ENCODE peak calls at places on chromosomes 3 and 15, in seven cellular contexts. V is H9, T is heart left ventricle, J is GM23338, S is heart right ventricle, D is dorsolateral prefrontal cortex, Q is SK-N-SH. N is an unnamed sample.

GRCh38 chr15:52765779-52766178 is 24.4 kb downstream of the ONECUT1 start:
- DNase-seq in V (no peak), S (no peak), J (peak), Q (no peak), T (no peak), D (no peak), N (no peak)

GRCh38 chr3:9500108-9501050 is 53.2 kb downstream of the LHFPL4 start:
- DNase-seq in S (peak), Q (peak), D (no peak), V (peak), J (peak), T (peak), N (peak)

GRCh38 chr3:186241910-186242821 is 119.9 kb downstream of the DGKG start:
- DNase-seq in D (peak), V (peak), Q (peak), S (peak), J (peak), T (peak), N (peak)

GRCh38 chr3:121757087-121757811 is 7.7 kb upstream of the GOLGB1 start:
- DNase-seq in T (peak), S (no peak), Q (no peak), J (no peak), V (no peak), D (no peak), N (no peak)

GRCh38 chr3:186132487-186132886 is 23.6 kb upstream of the ETV5 start:
- DNase-seq in J (no peak), T (no peak), V (no peak), S (no peak), D (no peak), Q (no peak), N (no peak)

GRCh38 chr3:139934557-139935070 is 371 bp upstream of the CLSTN2 start:
- DNase-seq in J (peak), D (peak), V (peak), Q (peak), T (peak), S (peak), N (no peak)

GRCh38 chr15:66024998-66025397 is 155.7 kb downstream of the RAB11A start:
- DNase-seq in J (no peak), T (no peak), D (no peak), V (no peak), Q (peak), S (no peak), N (peak)

GRCh38 chr3:52498134-52499054 is 3.3 kb downstream of the STAB1 start:
- DNase-seq in Q (no peak), V (no peak), T (peak), J (no peak), S (peak), D (peak), N (no peak)

GRCh38 chr15:81547517-81548132 is 173.6 kb upstream of the TMC3 start:
- DNase-seq in V (no peak), D (no peak), T (no peak), S (no peak), Q (no peak), J (no peak), N (no peak)

GRCh38 chr3:125054436-125055164 is 1.2 kb downstream of the HEG1 start:
- DNase-seq in Q (peak), V (no peak), S (no peak), J (peak), D (no peak), T (no peak), N (peak)

GRCh38 chr3:54897028-54897711 is 30.7 kb downstream of the LRTM1 start:
- DNase-seq in S (no peak), T (no peak), J (no peak), Q (no peak), D (no peak), V (no peak), N (no peak)

GRCh38 chr3:146803746-146804145 is 198.6 kb upstream of the PLSCR5 start:
- DNase-seq in D (no peak), S (no peak), V (no peak), J (peak), T (no peak), Q (no peak), N (no peak)

GRCh38 chr3:50210176-50210509 is 5.1 kb downstream of the SLC38A3 start:
- DNase-seq in T (no peak), V (no peak), J (no peak), S (no peak), D (no peak), Q (no peak), N (no peak)

GRCh38 chr3:50204804-50205718 is at the start of gene SLC38A3:
- DNase-seq in D (no peak), J (peak), T (peak), S (peak), V (peak), Q (peak), N (no peak)

GRCh38 chr3:50205719-50206276 is 727 bp downstream of the SLC38A3 start:
- DNase-seq in J (peak), D (no peak), S (peak), V (peak), Q (peak), T (no peak), N (no peak)

GRCh38 chr3:50208677-50209344 is 3.7 kb downstream of the SLC38A3 start:
- DNase-seq in J (no peak), Q (no peak), D (no peak), S (no peak), V (no peak), T (no peak), N (no peak)

GRCh38 chr3:50207359-50208042 is 2.4 kb downstream of the SLC38A3 start:
- DNase-seq in S (no peak), T (no peak), Q (no peak), J (no peak), V (no peak), D (no peak), N (no peak)
- H3K27ac ChIP-seq in S (no peak), T (no peak), Q (no peak), J (no peak), V (no peak), D (no peak), N (no peak)

DNA sequence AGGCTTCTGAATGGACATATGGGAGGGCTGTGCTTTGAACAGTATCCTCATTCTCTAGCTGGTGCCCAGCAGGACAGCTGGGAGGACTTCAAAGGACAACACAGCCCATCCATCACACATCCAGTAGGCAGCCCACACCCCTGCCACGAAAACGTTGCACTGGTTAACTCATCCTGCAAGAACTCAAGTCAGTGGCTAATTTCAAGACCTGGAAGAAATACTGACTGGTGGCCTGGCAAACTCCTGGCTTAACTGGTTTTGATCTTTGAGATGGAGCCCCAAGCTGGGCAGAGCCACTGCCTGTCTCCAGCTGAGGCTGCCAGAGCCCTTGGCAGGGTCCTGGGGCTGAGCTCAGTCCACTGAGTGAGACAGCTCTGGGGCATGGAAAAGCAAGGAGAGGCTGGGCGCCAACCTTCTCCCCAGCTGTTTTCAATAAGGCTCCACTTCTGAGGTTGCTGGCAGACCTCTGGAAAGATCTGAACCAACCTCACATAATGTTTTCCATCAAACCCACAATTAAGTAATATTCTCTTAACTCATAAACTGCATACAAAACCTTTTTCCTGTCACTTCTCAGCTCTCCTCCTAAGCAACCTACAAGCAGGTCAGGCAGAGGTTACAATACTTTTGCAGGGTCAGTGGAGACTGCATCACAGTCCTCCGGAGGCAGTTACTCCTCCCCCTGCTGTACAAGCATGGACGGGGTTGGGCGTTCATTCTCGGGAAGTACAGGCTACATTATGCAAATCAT is 110.3 kb downstream of the MYLK start:
- DNase-seq in S (no peak), D (peak), T (no peak), Q (peak), J (no peak), V (no peak), N (no peak)
- TF ChIP-seq CTCF in S (no peak), D (no peak), T (no peak), Q (no peak), J (no peak), V (no peak), N (no peak)

DNA sequence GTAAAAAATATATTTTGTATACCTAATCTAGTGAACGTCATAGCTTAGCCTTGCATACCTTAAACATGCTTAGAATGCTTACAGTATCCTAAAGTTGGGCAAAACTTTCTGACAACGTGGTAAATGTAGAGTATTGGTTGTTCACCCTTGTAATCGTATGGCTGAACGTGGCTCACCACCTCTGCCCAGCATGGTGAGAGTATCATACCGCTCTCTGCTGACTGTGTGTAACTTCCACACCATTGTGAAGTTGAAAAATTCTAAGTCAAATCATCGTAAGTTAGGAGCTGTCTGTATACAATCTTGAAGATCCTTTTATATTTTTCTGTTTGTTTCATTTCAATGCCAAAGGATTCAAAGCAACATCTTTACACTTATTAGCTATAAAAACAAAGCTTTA is 63.5 kb upstream of the TRPC1 start:
- DNase-seq in S (no peak), T (no peak), V (no peak), J (no peak), Q (no peak), D (no peak), N (no peak)
- H3K27ac ChIP-seq in S (no peak), T (no peak), V (no peak), J (no peak), Q (no peak), D (no peak), N (no peak)

GRCh38 chr15:40685376-40685775 is 9.6 kb upstream of the RAD51 start:
- DNase-seq in D (no peak), T (no peak), V (no peak), S (no peak), Q (no peak), J (no peak), N (no peak)
- TF ChIP-seq CTCF in D (no peak), T (no peak), V (no peak), S (no peak), Q (no peak), J (no peak), N (no peak)

GRCh38 chr15:75182187-75183131 is 19.2 kb upstream of the C15orf39 start:
- DNase-seq in S (no peak), J (peak), Q (no peak), D (no peak), V (peak), T (no peak), N (no peak)
- H3K27ac ChIP-seq in S (peak), J (no peak), Q (no peak), D (no peak), V (no peak), T (no peak), N (no peak)

GRCh38 chr15:50149090-50149489 is 30.1 kb upstream of the ATP8B4 start:
- DNase-seq in S (no peak), Q (no peak), D (no peak), T (no peak), J (no peak), V (no peak), N (no peak)

GRCh38 chr15:50150349-50150748 is 31.3 kb upstream of the ATP8B4 start:
- DNase-seq in V (no peak), T (no peak), S (no peak), D (no peak), J (no peak), Q (no peak), N (no peak)

GRCh38 chr15:50150851-50151250 is 31.1 kb upstream of the SLC27A2 start:
- DNase-seq in V (no peak), Q (no peak), J (no peak), T (no peak), S (no peak), D (no peak), N (no peak)

GRCh38 chr15:50148362-50148963 is 29.4 kb upstream of the ATP8B4 start:
- DNase-seq in Q (no peak), J (peak), D (no peak), V (peak), S (no peak), T (no peak), N (peak)

GRCh38 chr15:50151468-50151867 is 30.5 kb upstream of the SLC27A2 start:
- DNase-seq in J (no peak), V (no peak), Q (no peak), T (no peak), D (no peak), S (no peak), N (no peak)
- TF ChIP-seq CTCF in J (no peak), V (no peak), Q (no peak), T (no peak), D (no peak), S (no peak), N (no peak)